ENCODE peak calls at places on chromosome 20, in five cellular contexts. S is frontal cortex, O is T-helper 2 cell, X is SJSA1, L is NCI-H2171 treated with DMSO at 0.1 percent for 48 hours. T is an unnamed sample.

GRCh38 chr20:19952392-19952791 is 64.8 kb upstream of the NAA20 start:
- DNase-seq in S (no peak), O (peak), X (no peak), L (no peak), T (no peak)

GRCh38 chr20:53510266-53510665 is 83.4 kb downstream of the ZNF217 start:
- DNase-seq in S (no peak), O (no peak), X (no peak), L (no peak), T (no peak)

GRCh38 chr20:2599265-2600060 is 53.0 kb upstream of the NOP56 start:
- DNase-seq in S (no peak), O (no peak), X (no peak), L (peak), T (no peak)

GRCh38 chr20:50469324-50469723 is 40.9 kb upstream of the PTPN1 start:
- DNase-seq in S (no peak), O (no peak), X (no peak), L (peak), T (no peak)

GRCh38 chr20:38835792-38836191 is 30.3 kb downstream of the PPP1R16B start:
- DNase-seq in S (peak), O (no peak), X (no peak), L (no peak), T (no peak)

GRCh38 chr20:21521596-21522478 is 8.0 kb upstream of the NKX2-2 start:
- DNase-seq in S (peak), O (no peak), X (peak), L (peak), T (no peak)

GRCh38 chr20:52230406-52230805 is 38.8 kb upstream of the ZFP64 start:
- DNase-seq in S (no peak), O (no peak), X (no peak), L (peak), T (no peak)

GRCh38 chr20:11274137-11274536 is 600.3 kb upstream of the JAG1 start:
- DNase-seq in S (peak), O (peak), X (peak), L (peak), T (peak)

GRCh38 chr20:12068146-12068545 is 150.5 kb downstream of the BTBD3 start:
- DNase-seq in S (no peak), O (no peak), X (no peak), L (no peak), T (no peak)

GRCh38 chr20:5535211-5535756 is 214.9 kb upstream of the SHLD1 start:
- DNase-seq in S (no peak), O (no peak), X (no peak), L (no peak), T (no peak)

GRCh38 chr20:62010551-62011402 is 54.9 kb downstream of the TAF4 start:
- DNase-seq in S (peak), O (peak), X (peak), L (peak), T (peak)

GRCh38 chr20:48658198-48658476 is 169.7 kb downstream of the PREX1 start:
- DNase-seq in S (no peak), O (no peak), X (no peak), L (no peak), T (no peak)

GRCh38 chr20:3890410-3890751 is 1.2 kb downstream of the PANK2 start:
- DNase-seq in S (no peak), O (peak), X (peak), L (peak), T (no peak)

GRCh38 chr20:10445758-10446157 is 10.7 kb downstream of the SLX4IP start:
- DNase-seq in S (no peak), O (peak), X (no peak), L (no peak), T (no peak)

GRCh38 chr20:48329676-48330644 is 497.8 kb downstream of the PREX1 start:
- DNase-seq in S (no peak), O (no peak), X (peak), L (peak), T (no peak)

GRCh38 chr20:37202267-37202943 is 23.1 kb upstream of the MROH8 start:
- DNase-seq in S (no peak), O (peak), X (peak), L (peak), T (peak)

GRCh38 chr20:38880952-38881735 is 45.1 kb upstream of the FAM83D start:
- DNase-seq in S (no peak), O (no peak), X (no peak), L (peak), T (no peak)

GRCh38 chr20:13610205-13610604 is 28.5 kb downstream of the TASP1 start:
- DNase-seq in S (no peak), O (peak), X (no peak), L (no peak), T (no peak)

GRCh38 chr20:53923745-53924369 is 146.5 kb downstream of the BCAS1 start:
- DNase-seq in S (no peak), O (no peak), X (no peak), L (peak), T (no peak)

GRCh38 chr20:51767867-51768758 is at the start of gene ATP9A:
- DNase-seq in S (peak), O (no peak), X (no peak), L (peak), T (no peak)

GRCh38 chr20:32288225-32288849 is 10.9 kb downstream of the KIF3B start:
- DNase-seq in S (no peak), O (no peak), X (no peak), L (no peak), T (no peak)

GRCh38 chr20:39960522-39961420 is 728.3 kb downstream of the MAFB start:
- DNase-seq in S (no peak), O (no peak), X (no peak), L (peak), T (no peak)

GRCh38 chr20:45294003-45294368 is 12.7 kb upstream of the RBPJL start:
- DNase-seq in S (no peak), O (no peak), X (no peak), L (no peak), T (no peak)

GRCh38 chr20:49812463-49813304 is at the start of gene SLC9A8:
- DNase-seq in S (peak), O (peak), X (peak), L (peak), T (peak)

GRCh38 chr20:21397341-21398108 is at the start of gene NKX2-4:
- DNase-seq in S (no peak), O (no peak), X (peak), L (peak), T (no peak)

GRCh38 chr20:21102691-21103311 is 3.4 kb downstream of the LINC00237 start:
- DNase-seq in S (peak), O (peak), X (no peak), L (no peak), T (no peak)

GRCh38 chr20:63500902-63501817 is 2.3 kb upstream of the EEF1A2 start:
- DNase-seq in S (no peak), O (no peak), X (no peak), L (peak), T (no peak)

GRCh38 chr20:3209023-3209945 is at the start of gene ITPA:
- DNase-seq in S (peak), O (peak), X (peak), L (peak), T (no peak)

GRCh38 chr20:59825944-59826759 is 107.3 kb downstream of the SYCP2 start:
- DNase-seq in S (no peak), O (no peak), X (no peak), L (peak), T (no peak)

GRCh38 chr20:5660346-5660745 is 89.9 kb upstream of the SHLD1 start:
- DNase-seq in S (no peak), O (no peak), X (no peak), L (no peak), T (no peak)

GRCh38 chr20:17443326-17443858 is 87.8 kb downstream of the BFSP1 start:
- DNase-seq in S (no peak), O (no peak), X (no peak), L (peak), T (no peak)

GRCh38 chr20:48624315-48625020 is 203.3 kb downstream of the PREX1 start:
- DNase-seq in S (no peak), O (no peak), X (no peak), L (no peak), T (no peak)